ENCODE peak calls at places on chromosomes 12 and 14, in five cellular contexts. A is fibroblast of lung, C is astrocyte, X is GM06990, J is mammary epithelial cell. B is an unnamed sample.

GRCh38 chr12:69497308-69498026 is 27.3 kb downstream of the FRS2 start:
- DNase-seq in J (no peak), X (peak; percentile 22), A (peak; percentile 49), C (no peak), B (no peak)

GRCh38 chr14:77955816-77956796 is 156.2 kb downstream of the ADCK1 start:
- DNase-seq in J (no peak), A (no peak), C (no peak), X (no peak), B (no peak)

GRCh38 chr14:54676822-54677708 is 110.1 kb downstream of the SAMD4A start:
- DNase-seq in X (no peak), A (peak; percentile 93), J (peak; percentile 93), C (peak; percentile 99), B (peak; percentile 91)

GRCh38 chr12:28409892-28410291 is 219.6 kb downstream of the CCDC91 start:
- DNase-seq in X (no peak), J (peak; percentile 69), C (peak; percentile 61), A (peak; percentile 18), B (no peak)

GRCh38 chr12:75939016-75939642 is 92.4 kb downstream of the PHLDA1 start:
- DNase-seq in C (no peak), X (no peak), J (no peak), A (peak; percentile 29), B (no peak)

GRCh38 chr14:31127690-31128089 is 79.9 kb downstream of the HECTD1 start:
- DNase-seq in J (peak; percentile 16), C (no peak), A (no peak), X (peak; percentile 25), B (no peak)

GRCh38 chr12:716506-716905 is 35.9 kb upstream of the WNK1 start:
- DNase-seq in C (peak; percentile 52), X (no peak), A (no peak), J (no peak), B (no peak)

GRCh38 chr14:68253381-68253780 is 433.8 kb downstream of the RAD51B start:
- DNase-seq in X (no peak), A (no peak), J (no peak), C (no peak), B (no peak)

GRCh38 chr12:53219956-53220856 is 11.8 kb downstream of the RARG start:
- DNase-seq in J (peak; percentile 70), C (peak; percentile 70), X (peak; percentile 87), A (peak; percentile 81), B (no peak)

GRCh38 chr14:53896773-53897172 is 59.9 kb downstream of the BMP4 start:
- DNase-seq in X (no peak), A (peak; percentile 64), C (no peak), J (no peak), B (peak; percentile 81)

DNA sequence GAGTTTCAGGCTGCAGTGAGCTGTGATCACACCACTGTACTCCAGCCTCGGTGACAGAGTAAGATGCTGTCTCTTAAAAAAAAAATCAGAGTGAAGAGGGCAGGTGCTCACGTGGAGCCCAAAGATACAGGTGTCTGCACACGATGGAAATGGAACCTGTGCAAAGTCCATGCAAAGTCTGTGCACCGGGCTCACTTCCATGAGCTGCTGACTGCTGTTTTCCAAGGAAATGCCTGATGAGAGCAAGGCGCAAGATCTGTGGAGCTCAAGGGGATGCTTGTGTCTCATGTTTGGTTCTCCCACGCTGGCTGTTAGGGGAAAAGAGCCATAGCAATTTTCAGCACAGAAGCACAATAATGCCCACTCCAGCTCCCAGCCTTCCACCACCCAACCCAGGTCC is 27.7 kb upstream of the DICER1 start:
- DNase-seq in X (no peak), C (no peak), A (no peak), J (no peak), B (no peak)
- H3K4me3 ChIP-seq in X (no peak overlapping the region), C (no peak overlapping the region), A (no peak overlapping the region), J (no peak overlapping the region), B (no peak overlapping the region)

GRCh38 chr12:95200128-95200973 is 16.9 kb downstream of the FGD6 start:
- DNase-seq in C (no peak), A (no peak), X (no peak), J (peak; percentile 77), B (no peak)
- H3K4me3 ChIP-seq in C (no peak overlapping the region), A (no peak overlapping the region), X (peak overlapping the region; percentile 37), J (peak overlapping the region; percentile 35), B (no peak overlapping the region)

GRCh38 chr14:37600880-37601741 is 5.7 kb downstream of the TTC6 start:
- DNase-seq in X (no peak), C (no peak), J (no peak), A (no peak), B (no peak)

GRCh38 chr14:37597538-37598084 is 2.2 kb downstream of the TTC6 start:
- DNase-seq in X (no peak), C (no peak), J (no peak), A (no peak), B (no peak)

GRCh38 chr14:37598085-37598972 is 2.9 kb downstream of the TTC6 start:
- DNase-seq in C (no peak), A (no peak), X (no peak), J (no peak), B (no peak)

GRCh38 chr14:37599527-37600368 is 4.3 kb downstream of the TTC6 start:
- DNase-seq in C (no peak), A (no peak), J (no peak), X (no peak), B (no peak)

DNA sequence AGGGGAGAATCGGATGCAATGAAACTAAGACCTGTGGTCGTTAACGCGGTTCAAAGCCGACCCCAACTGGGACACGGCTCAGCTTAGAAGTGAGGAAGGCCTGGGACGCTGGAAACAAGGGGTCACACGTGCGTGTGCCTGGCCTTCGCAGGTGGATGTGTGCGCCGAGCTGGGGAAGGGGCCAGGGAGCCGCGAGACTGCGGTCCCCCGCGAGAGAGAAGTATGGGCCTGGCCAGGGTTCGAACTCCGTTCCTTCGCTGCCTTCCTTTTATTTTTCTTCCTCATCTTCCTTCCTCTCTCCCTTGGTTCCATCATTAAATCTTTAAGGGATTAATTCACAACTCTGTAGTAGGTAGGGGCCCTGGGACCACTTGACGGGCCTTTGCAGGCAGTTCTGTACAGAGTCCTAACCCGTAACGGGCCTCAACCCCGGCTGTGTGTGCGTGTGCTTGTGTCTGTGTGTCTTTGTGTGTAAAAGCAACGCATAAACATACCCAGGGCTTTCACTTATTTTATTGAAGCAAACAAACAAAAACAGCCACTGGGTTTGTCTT is 3.6 kb downstream of the TTC6 start:
- DNase-seq in A (no peak), C (no peak), J (no peak), X (no peak), B (no peak)
- H3K4me3 ChIP-seq in A (no peak overlapping the region), C (no peak overlapping the region), J (no peak overlapping the region), X (no peak overlapping the region), B (no peak overlapping the region)

DNA sequence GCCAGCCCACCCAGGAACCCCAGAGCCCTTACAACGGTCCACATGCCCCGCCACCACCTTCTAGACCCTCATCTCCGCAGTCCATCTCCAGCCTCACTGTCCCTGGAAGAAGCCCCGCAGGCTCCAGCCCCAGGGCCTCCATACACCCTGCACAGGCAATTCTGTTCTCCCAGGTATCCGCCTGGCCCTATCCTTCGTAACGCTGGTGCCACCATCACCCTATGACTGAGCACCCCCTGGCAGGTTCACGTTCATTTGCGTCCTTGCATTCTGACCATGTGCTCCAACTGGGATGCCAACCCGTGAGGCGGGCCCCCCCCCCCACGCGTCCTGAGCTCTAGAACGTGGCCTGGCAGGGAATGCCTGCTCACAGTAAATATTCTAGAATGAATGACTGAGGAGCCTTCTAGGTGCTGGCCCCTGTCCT is 675 bp upstream of the SCARB1 start:
- DNase-seq in X (no peak), C (no peak), J (no peak), A (no peak), B (no peak)
- H3K4me3 ChIP-seq in X (peak overlapping the region; percentile 40), C (no peak overlapping the region), J (no peak overlapping the region), A (no peak overlapping the region), B (peak overlapping the region; percentile 13)

GRCh38 chr12:111428081-111428727 is 22.5 kb downstream of the SH2B3 start:
- DNase-seq in X (no peak), C (no peak), A (no peak), J (no peak), B (no peak)

GRCh38 chr12:111428728-111429175 is 23.0 kb downstream of the SH2B3 start:
- DNase-seq in A (no peak), X (peak; percentile 47), C (no peak), J (no peak), B (no peak)

GRCh38 chr12:111431772-111432171 is 26.0 kb downstream of the SH2B3 start:
- DNase-seq in C (no peak), A (no peak), J (no peak), X (no peak), B (no peak)

GRCh38 chr12:111430418-111431353 is 25.0 kb downstream of the SH2B3 start:
- DNase-seq in A (no peak), X (peak; percentile 82), C (no peak), J (no peak), B (no peak)

GRCh38 chr12:111429760-111430417 is 24.2 kb downstream of the SH2B3 start:
- DNase-seq in A (no peak), X (peak; percentile 74), C (no peak), J (no peak), B (no peak)
- H3K4me3 ChIP-seq in A (no peak overlapping the region), X (peak overlapping the region; percentile 45), C (no peak overlapping the region), J (no peak overlapping the region), B (no peak overlapping the region)

GRCh38 chr14:52546318-52546670 is 6.0 kb downstream of the TXNDC16 start:
- DNase-seq in A (no peak), C (no peak), X (no peak), J (no peak), B (no peak)
- H3K4me3 ChIP-seq in A (no peak overlapping the region), C (no peak overlapping the region), X (no peak overlapping the region), J (no peak overlapping the region), B (no peak overlapping the region)

GRCh38 chr12:124564232-124564958 is 3.0 kb downstream of the NCOR2 start:
- DNase-seq in C (no peak), J (no peak), X (no peak), A (no peak), B (no peak)
- H3K4me3 ChIP-seq in C (peak overlapping the region; percentile 50), J (no peak overlapping the region), X (peak overlapping the region; percentile 85), A (no peak overlapping the region), B (peak overlapping the region; percentile 81)

B was measured in HFF-Myc.